ENCODE peak calls at places on chromosomes 1 and 21, in six cellular contexts. S is adrenal gland, K is PC-3, P is HCT116, E is choroid plexus epithelial cell, H is psoas muscle. C is an unnamed sample.

GRCh38 chr21:41851090-41851790 is 27.9 kb downstream of the PRDM15 start:
- DNase-seq in S (no peak), K (no peak), P (no peak), E (no peak), H (no peak), C (no peak)

GRCh38 chr1:77476460-77476859 is 194.6 kb downstream of the AK5 start:
- DNase-seq in S (no peak), K (no peak), P (no peak), E (no peak), H (no peak), C (no peak)

GRCh38 chr1:59645893-59646292 is 168.9 kb upstream of the HOOK1 start:
- DNase-seq in S (no peak), K (no peak), P (no peak), E (no peak), H (no peak), C (peak; percentile 47)

GRCh38 chr21:44521928-44522752 is 17.9 kb downstream of the KRTAP10-1 start:
- DNase-seq in S (no peak), K (no peak), P (no peak), E (no peak), H (peak; percentile 53), C (no peak)

GRCh38 chr1:1173793-1174415 is at the start of gene TTLL10:
- DNase-seq in S (no peak), K (no peak), P (no peak), E (no peak), H (peak; percentile 53), C (no peak)

GRCh38 chr1:24970399-24970753 is 40.3 kb upstream of the RUNX3 start:
- DNase-seq in S (no peak), K (peak; percentile 66), P (no peak), E (peak; percentile 68), H (no peak), C (peak; percentile 45)

GRCh38 chr21:39576518-39577128 is 36.1 kb upstream of the B3GALT5 start:
- DNase-seq in S (no peak), K (no peak), P (no peak), E (no peak), H (no peak), C (no peak)

GRCh38 chr21:30577766-30578165 is 12.4 kb downstream of the KRTAP22-2 start:
- DNase-seq in S (no peak), K (peak; percentile 56), P (no peak), E (peak; percentile 2), H (no peak), C (no peak)

GRCh38 chr1:14921057-14921456 is 232.5 kb upstream of the TMEM51 start:
- DNase-seq in S (peak; percentile 62), K (no peak), P (no peak), E (peak; percentile 80), H (no peak), C (no peak)

GRCh38 chr1:20867847-20868246 is 80.7 kb upstream of the HP1BP3 start:
- DNase-seq in S (no peak), K (peak; percentile 27), P (no peak), E (peak; percentile 48), H (no peak), C (peak; percentile 8)

GRCh38 chr1:154445040-154445472 is 39.9 kb downstream of the IL6R start:
- DNase-seq in S (no peak), K (peak; percentile 74), P (no peak), E (peak; percentile 74), H (no peak), C (peak; percentile 81)

GRCh38 chr21:42291751-42292562 is 23.3 kb downstream of the TFF3 start:
- DNase-seq in S (no peak), K (no peak), P (no peak), E (no peak), H (peak; percentile 46), C (no peak)

GRCh38 chr1:153957744-153958110 is 685 bp downstream of the CRTC2 start:
- DNase-seq in S (no peak), K (no peak), P (no peak), E (peak; percentile 37), H (no peak), C (no peak)

GRCh38 chr1:23791434-23792047 is 596 bp downstream of the LYPLA2 start:
- DNase-seq in S (peak; percentile 48), K (peak; percentile 39), P (no peak), E (no peak), H (peak; percentile 56), C (no peak)

GRCh38 chr1:145963218-145964019 is 956 bp downstream of the ANKRD34A start:
- DNase-seq in S (no peak), K (peak; percentile 83), P (no peak), E (peak; percentile 56), H (no peak), C (peak; percentile 81)

GRCh38 chr1:176696109-176696508 is 233.1 kb downstream of the PAPPA2 start:
- DNase-seq in S (no peak), K (peak; percentile 69), P (no peak), E (peak; percentile 5), H (peak; percentile 66), C (no peak)

GRCh38 chr1:115217150-115218033 is 120.7 kb downstream of the NGF start:
- DNase-seq in S (no peak), K (no peak), P (no peak), E (no peak), H (no peak), C (no peak)

GRCh38 chr21:45548711-45549491 is 6.7 kb upstream of the SLC19A1 start:
- DNase-seq in S (no peak), K (no peak), P (no peak), E (no peak), H (peak; percentile 19), C (no peak)

GRCh38 chr1:92848201-92848600 is 16.4 kb downstream of the RPL5 start:
- DNase-seq in S (no peak), K (no peak), P (no peak), E (no peak), H (no peak), C (no peak)

GRCh38 chr1:225834417-225835329 is 24.7 kb downstream of the EPHX1 start:
- DNase-seq in S (peak; percentile 85), K (no peak), P (no peak), E (peak; percentile 48), H (peak; percentile 87), C (no peak)

GRCh38 chr21:27132270-27132669 is 165.4 kb upstream of the ADAMTS5 start:
- DNase-seq in S (no peak), K (no peak), P (no peak), E (peak; percentile 60), H (no peak), C (no peak)

GRCh38 chr21:29232601-29233541 is 65.9 kb upstream of the BACH1 start:
- DNase-seq in S (no peak), K (peak; percentile 61), P (no peak), E (peak; percentile 73), H (no peak), C (peak; percentile 61)

GRCh38 chr1:225597926-225598575 is 54.9 kb downstream of the ENAH start:
- DNase-seq in S (no peak), K (peak; percentile 45), P (no peak), E (peak; percentile 67), H (no peak), C (no peak)

GRCh38 chr1:161763522-161764098 is 2.5 kb upstream of the ATF6 start:
- DNase-seq in S (no peak), K (peak; percentile 81), P (peak; percentile 75), E (peak; percentile 47), H (no peak), C (no peak)

GRCh38 chr1:205303247-205303888 is 18.2 kb downstream of the NUAK2 start:
- DNase-seq in S (no peak), K (no peak), P (no peak), E (no peak), H (no peak), C (no peak)

GRCh38 chr1:94797286-94797685 is 22.9 kb upstream of the SLC44A3 start:
- DNase-seq in S (no peak), K (no peak), P (no peak), E (no peak), H (no peak), C (no peak)

DNA sequence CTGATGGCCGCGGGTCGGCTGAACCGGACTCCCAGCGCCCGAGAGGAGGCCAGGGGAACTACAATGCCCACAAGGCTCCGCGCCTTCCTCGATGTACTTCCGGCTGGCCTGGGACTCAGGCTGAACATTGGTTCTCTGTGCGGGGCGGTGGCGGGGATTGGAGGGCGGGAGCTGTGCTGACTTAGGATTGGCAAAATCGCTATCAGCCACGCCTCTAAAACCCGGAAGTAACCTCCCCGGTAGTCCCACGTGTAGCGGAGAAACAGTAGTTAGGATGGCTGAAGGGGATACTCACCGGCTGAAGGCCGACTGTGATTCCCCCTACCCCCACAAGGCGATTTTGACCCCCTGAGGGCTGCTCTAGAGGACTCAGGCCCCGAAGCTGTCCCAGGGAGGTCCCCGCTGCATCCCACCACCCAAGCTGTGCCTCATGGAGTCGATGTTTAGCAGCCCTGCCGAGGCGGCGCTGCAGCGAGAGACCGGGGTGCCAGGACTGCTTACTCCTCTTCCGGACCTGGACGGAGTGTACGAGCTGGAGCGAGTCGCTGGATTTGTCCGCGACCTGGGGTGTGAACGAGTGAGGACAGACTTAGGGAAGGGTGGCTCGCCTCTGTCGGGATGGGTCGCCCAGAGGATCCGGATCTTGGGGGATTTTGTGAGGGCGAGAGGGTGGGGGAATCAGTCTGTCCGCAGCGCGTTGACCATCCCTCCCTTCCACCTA is at the start of gene DPH2:
- DNase-seq in S (peak; percentile 98), K (peak; percentile 97), P (peak; percentile 94), E (peak; percentile 99), H (peak; percentile 99), C (peak; percentile 96)
- TF ChIP-seq CTCF in S (no peak), K (peak; percentile 35), P (no peak), E (no peak), H (no peak), C (peak; percentile 28)

GRCh38 chr1:207711285-207711684 is 40.6 kb upstream of the CD46 start:
- DNase-seq in S (peak; percentile 12), K (peak; percentile 69), P (peak; percentile 59), E (peak; percentile 47), H (no peak), C (peak; percentile 34)
- TF ChIP-seq CTCF in S (no peak), K (peak; percentile 55), P (no peak), E (peak; percentile 24), H (no peak), C (peak; percentile 18)

GRCh38 chr1:198829948-198830347 is 191.1 kb downstream of the PTPRC start:
- DNase-seq in S (no peak), K (no peak), P (no peak), E (peak; percentile 70), H (no peak), C (peak; percentile 10)
- TF ChIP-seq CTCF in S (no peak), K (no peak), P (peak; percentile 15), E (peak; percentile 67), H (no peak), C (peak; percentile 56)

GRCh38 chr1:31835415-31835814 is 19.6 kb upstream of the SPOCD1 start:
- DNase-seq in S (no peak), K (no peak), P (no peak), E (no peak), H (no peak), C (no peak)
- TF ChIP-seq CTCF in S (no peak), K (no peak), P (no peak), E (no peak), H (no peak), C (no peak)

C was measured in HFFc6.